ENCODE peak calls at places on chromosomes 16 and 17, in four cellular contexts. I is stimulated activated CD8-positive, alpha-beta memory T cell treated with anti-CD3 and anti-CD28 coated beads, Interleukin-4, amount 100 ng/mL, for 4 hours; F is GM12892; J is activated CD4-positive, CD25-positive, alpha-beta regulatory T cell. O is an unnamed sample.

GRCh38 chr17:65389426-65389825 is 172.0 kb downstream of the AXIN2 start:
- DNase-seq in I (no peak), J (no peak), F (no peak), O (no peak)

GRCh38 chr17:82096709-82097186 is 1.3 kb downstream of the FASN start:
- DNase-seq in I (no peak), J (no peak), F (no peak), O (no peak)

GRCh38 chr16:12064291-12064690 is 87.8 kb downstream of the SNX29 start:
- DNase-seq in F (no peak), I (no peak), J (no peak), O (no peak)

GRCh38 chr17:3770471-3770870 is 30.5 kb downstream of the ITGAE start:
- DNase-seq in I (no peak), J (no peak), F (no peak), O (no peak)

GRCh38 chr17:40316571-40317344 is 7.8 kb downstream of the RARA start:
- DNase-seq in J (no peak), I (no peak), F (no peak), O (no peak)

GRCh38 chr16:83125999-83126568 is 499.3 kb downstream of the CDH13 start:
- DNase-seq in F (no peak), I (no peak), J (no peak), O (no peak)

GRCh38 chr16:47016700-47017133 is 43.2 kb upstream of the DNAJA2 start:
- DNase-seq in J (no peak), F (peak), I (no peak), O (peak)

GRCh38 chr17:72387487-72387886 is 266.7 kb downstream of the SOX9 start:
- DNase-seq in J (no peak), F (no peak), I (no peak), O (no peak)

GRCh38 chr16:21599994-21600773 is 807 bp downstream of the METTL9 start:
- DNase-seq in J (peak), F (no peak), I (no peak), O (peak)

GRCh38 chr17:40726919-40727318 is 23.4 kb upstream of the KRT24 start:
- DNase-seq in I (no peak), J (no peak), F (no peak), O (no peak)

GRCh38 chr17:33112763-33113162 is 121.1 kb downstream of the SPACA3 start:
- DNase-seq in I (no peak), J (no peak), F (no peak), O (no peak)

GRCh38 chr16:25005445-25006306 is 9.5 kb downstream of the ARHGAP17 start:
- DNase-seq in J (no peak), F (no peak), I (no peak), O (no peak)

GRCh38 chr16:65121870-65122723 is at the start of gene CDH11:
- DNase-seq in J (no peak), F (no peak), I (no peak), O (no peak)

GRCh38 chr16:75761111-75761510 is 34.8 kb upstream of the CPHXL start:
- DNase-seq in J (no peak), I (no peak), F (no peak), O (no peak)

GRCh38 chr17:18263885-18264682 is 3.6 kb downstream of the MIEF2 start:
- DNase-seq in I (no peak), J (no peak), F (no peak), O (no peak)

GRCh38 chr17:17021194-17021863 is 20.9 kb upstream of the MPRIP start:
- DNase-seq in J (no peak), F (no peak), I (no peak), O (no peak)

GRCh38 chr17:7479389-7480192 is at the start of gene ZBTB4:
- DNase-seq in F (peak), J (peak), I (peak), O (no peak)

GRCh38 chr16:4637501-4638166 is 13.0 kb downstream of the MGRN1 start:
- DNase-seq in I (no peak), J (no peak), F (no peak), O (no peak)

GRCh38 chr16:847151-847550 is 46.6 kb upstream of the GNG13 start:
- DNase-seq in F (no peak), J (no peak), I (no peak), O (no peak)

GRCh38 chr17:59427996-59428395 is 96.5 kb downstream of the YPEL2 start:
- DNase-seq in J (no peak), I (no peak), F (no peak), O (no peak)

GRCh38 chr16:23485257-23485614 is 25.1 kb downstream of the GGA2 start:
- DNase-seq in F (no peak), J (no peak), I (no peak), O (no peak)

GRCh38 chr17:36661047-36661666 is 59.8 kb downstream of the MRM1 start:
- DNase-seq in F (no peak), J (no peak), I (no peak), O (no peak)

GRCh38 chr17:57466042-57466471 is 209.7 kb downstream of the MSI2 start:
- DNase-seq in I (no peak), J (no peak), F (no peak), O (no peak)

GRCh38 chr16:50697881-50698767 is 4.7 kb downstream of the NOD2 start:
- DNase-seq in I (no peak), J (peak), F (no peak), O (peak)

GRCh38 chr17:8502100-8502499 is 66.4 kb downstream of the NDEL1 start:
- DNase-seq in I (no peak), J (no peak), F (no peak), O (no peak)

GRCh38 chr17:63477471-63478440 is 895 bp downstream of the ACE start:
- DNase-seq in I (no peak), F (no peak), J (no peak), O (no peak)

GRCh38 chr17:21289175-21289901 is 4.8 kb downstream of the MAP2K3 start:
- DNase-seq in J (no peak), I (no peak), F (no peak), O (no peak)

GRCh38 chr17:28394717-28395116 is 11.3 kb downstream of the SLC46A1 start:
- DNase-seq in J (no peak), F (no peak), I (no peak), O (no peak)

O was measured in GM12878.